ENCODE peak calls at places on chromosomes 1 and 21, in nine cellular contexts. G is neural crest cell; I is NCI-H1105; E is CD8-positive, alpha-beta T cell; U is type B pancreatic cell; X is fibroblast of lung; Y is upper lobe of right lung; D is thoracic aorta; M is H4. J is an unnamed sample.
A peak's percentile ranks its signal among the peaks of the same experiment; 100 is the strongest.

GRCh38 chr1:30901798-30902652 is 6.5 kb downstream of the SDC3 start:
- DNase-seq in E (no peak), I (no peak), U (no peak), D (no peak), Y (no peak), G (no peak), M (peak; percentile 43), X (no peak), J (no peak)

GRCh38 chr1:223000549-223001135 is 142.4 kb downstream of the TLR5 start:
- DNase-seq in U (no peak), E (no peak), M (no peak), X (no peak), Y (no peak), G (no peak), D (no peak), I (no peak), J (no peak)

GRCh38 chr1:6770727-6771567 is 14.3 kb upstream of the CAMTA1 start:
- DNase-seq in M (no peak), Y (no peak), U (no peak), G (no peak), I (no peak), E (no peak), X (peak; percentile 21), D (no peak), J (no peak)

GRCh38 chr1:15799928-15800835 is 7.3 kb downstream of the UQCRHL start:
- DNase-seq in X (peak; percentile 42), D (no peak), Y (peak; percentile 76), U (no peak), I (no peak), M (peak; percentile 71), G (no peak), E (no peak), J (peak; percentile 67)

GRCh38 chr1:233432916-233433315 is 105.4 kb downstream of the MAP3K21 start:
- DNase-seq in D (no peak), Y (no peak), X (no peak), G (no peak), E (no peak), U (no peak), I (no peak), M (no peak), J (no peak)

GRCh38 chr1:160951443-160952128 is 3.0 kb downstream of the ITLN2 start:
- DNase-seq in D (no peak), M (peak; percentile 55), U (no peak), Y (peak; percentile 78), G (peak; percentile 36), X (peak; percentile 13), E (peak; percentile 52), I (peak; percentile 22), J (peak; percentile 68)

GRCh38 chr21:34243562-34243961 is 120.2 kb upstream of the KCNE2 start:
- DNase-seq in M (peak; percentile 44), Y (no peak), E (no peak), X (peak; percentile 36), I (no peak), G (no peak), D (no peak), U (no peak), J (no peak)

GRCh38 chr1:110879758-110880606 is 7.0 kb downstream of the CD53 start:
- DNase-seq in G (no peak), I (no peak), D (no peak), M (no peak), Y (no peak), U (no peak), X (no peak), E (no peak), J (no peak)

GRCh38 chr1:7265771-7266371 is 480.6 kb downstream of the CAMTA1 start:
- DNase-seq in E (no peak), M (peak; percentile 81), X (peak; percentile 82), D (no peak), G (no peak), Y (no peak), U (no peak), I (no peak), J (no peak)

GRCh38 chr1:69657976-69658375 is 90.3 kb downstream of the LRRC7 start:
- DNase-seq in I (no peak), Y (no peak), U (no peak), E (no peak), G (no peak), X (peak; percentile 8), M (no peak), D (no peak), J (no peak)

GRCh38 chr1:42831273-42831672 is 14.1 kb upstream of the SVBP start:
- DNase-seq in M (no peak), U (no peak), Y (no peak), I (no peak), X (no peak), E (no peak), G (no peak), D (no peak), J (no peak)

GRCh38 chr1:53020588-53020987 is 41.4 kb upstream of the PODN start:
- DNase-seq in Y (no peak), U (no peak), D (no peak), X (no peak), G (no peak), E (no peak), I (no peak), M (no peak), J (no peak)

GRCh38 chr1:117341123-117341522 is 26.1 kb upstream of the MAN1A2 start:
- DNase-seq in Y (no peak), E (no peak), D (no peak), I (no peak), M (no peak), G (no peak), U (no peak), X (no peak), J (no peak)

GRCh38 chr1:147478556-147478955 is 62.7 kb upstream of the BCL9 start:
- DNase-seq in D (no peak), E (no peak), X (no peak), G (no peak), M (peak; percentile 9), I (no peak), Y (no peak), U (no peak), J (no peak)

GRCh38 chr1:185317886-185318310 is 855 bp upstream of the IVNS1ABP start:
- DNase-seq in U (no peak), X (no peak), G (no peak), D (no peak), E (peak; percentile 42), I (peak; percentile 35), Y (no peak), M (peak; percentile 33), J (peak; percentile 60)

GRCh38 chr1:169346036-169346589 is 21.5 kb downstream of the NME7 start:
- DNase-seq in X (no peak), G (no peak), Y (no peak), I (no peak), D (no peak), U (no peak), M (no peak), E (no peak), J (no peak)

GRCh38 chr1:117795190-117795589 is 134.2 kb downstream of the GDAP2 start:
- DNase-seq in Y (no peak), M (peak; percentile 67), G (no peak), X (peak; percentile 89), U (no peak), E (no peak), D (no peak), I (no peak), J (no peak)

J was measured in sciatic nerve.